ENCODE peak calls at places on chromosome 7, in four cellular contexts. One of them, this sample, is unnamed.

GRCh38 chr7:1455955-1456354 is 3.3 kb downstream of the MICALL2 start:
- DNase-seq in K562: no peak
- DNase-seq in HepG2: no peak
- DNase-seq in IMR-90: no peak
- DNase-seq in this sample: no peak

GRCh38 chr7:66281678-66282593 is 76.8 kb downstream of the TPST1 start:
- DNase-seq in HepG2: peak
- DNase-seq in IMR-90: peak
- DNase-seq in K562: peak
- DNase-seq in this sample: peak

GRCh38 chr7:28729685-28730084 is 228.4 kb downstream of the TRIL start:
- DNase-seq in K562: no peak
- DNase-seq in IMR-90: peak
- DNase-seq in HepG2: no peak
- DNase-seq in this sample: no peak

GRCh38 chr7:135666156-135666555 is 3.8 kb downstream of the STMP1 start:
- DNase-seq in K562: no peak
- DNase-seq in HepG2: peak
- DNase-seq in IMR-90: peak
- DNase-seq in this sample: no peak

GRCh38 chr7:8365499-8366110 is 67.8 kb upstream of the NXPH1 start:
- DNase-seq in K562: peak
- DNase-seq in IMR-90: no peak
- DNase-seq in HepG2: peak
- DNase-seq in this sample: no peak

GRCh38 chr7:148967032-148967372 is 61.3 kb downstream of the PDIA4 start:
- DNase-seq in IMR-90: no peak
- DNase-seq in HepG2: no peak
- DNase-seq in K562: no peak
- DNase-seq in this sample: no peak

GRCh38 chr7:16883918-16884317 is 2.1 kb upstream of the AGR3 start:
- DNase-seq in K562: no peak
- DNase-seq in IMR-90: no peak
- DNase-seq in HepG2: no peak
- DNase-seq in this sample: no peak

GRCh38 chr7:24971333-24972165 is 8.4 kb downstream of the OSBPL3 start:
- DNase-seq in K562: peak
- DNase-seq in IMR-90: peak
- DNase-seq in HepG2: peak
- DNase-seq in this sample: peak

GRCh38 chr7:157467496-157468212 is 130.8 kb downstream of the DNAJB6 start:
- DNase-seq in IMR-90: no peak
- DNase-seq in HepG2: no peak
- DNase-seq in K562: peak
- DNase-seq in this sample: no peak

GRCh38 chr7:14219125-14219524 is 229.7 kb upstream of the ETV1 start:
- DNase-seq in IMR-90: no peak
- DNase-seq in K562: no peak
- DNase-seq in HepG2: no peak
- DNase-seq in this sample: no peak

GRCh38 chr7:38584443-38585210 is 46.5 kb downstream of the AMPH start:
- DNase-seq in IMR-90: peak
- DNase-seq in HepG2: no peak
- DNase-seq in K562: no peak
- DNase-seq in this sample: no peak

GRCh38 chr7:105519353-105519752 is 2.7 kb downstream of the PUS7 start:
- DNase-seq in K562: no peak
- DNase-seq in HepG2: no peak
- DNase-seq in IMR-90: peak
- DNase-seq in this sample: no peak

GRCh38 chr7:67625257-67625713 is 628.7 kb downstream of the TYW1 start:
- DNase-seq in K562: peak
- DNase-seq in HepG2: peak
- DNase-seq in IMR-90: peak
- DNase-seq in this sample: peak

GRCh38 chr7:139479620-139480019 is 3.9 kb downstream of the KLRG2 start:
- DNase-seq in IMR-90: no peak
- DNase-seq in K562: no peak
- DNase-seq in HepG2: no peak
- DNase-seq in this sample: no peak

GRCh38 chr7:47539398-47540052 is 42.4 kb downstream of the TNS3 start:
- DNase-seq in K562: no peak
- DNase-seq in IMR-90: peak
- DNase-seq in HepG2: peak
- DNase-seq in this sample: peak

GRCh38 chr7:139692723-139693122 is 85.1 kb downstream of the HIPK2 start:
- DNase-seq in IMR-90: no peak
- DNase-seq in HepG2: no peak
- DNase-seq in K562: no peak
- DNase-seq in this sample: no peak

GRCh38 chr7:36285276-36285675 is 104.4 kb upstream of the ANLN start:
- DNase-seq in HepG2: no peak
- DNase-seq in K562: no peak
- DNase-seq in IMR-90: no peak
- DNase-seq in this sample: no peak

GRCh38 chr7:155734445-155734809 is 77.8 kb downstream of the SHH start:
- DNase-seq in IMR-90: no peak
- DNase-seq in K562: no peak
- DNase-seq in HepG2: no peak
- DNase-seq in this sample: no peak

GRCh38 chr7:84900215-84900614 is 286.6 kb downstream of the SEMA3D start:
- DNase-seq in IMR-90: no peak
- DNase-seq in HepG2: no peak
- DNase-seq in K562: no peak
- DNase-seq in this sample: no peak

GRCh38 chr7:133742709-133743538 is 384.2 kb upstream of the LRGUK start:
- DNase-seq in K562: peak
- DNase-seq in HepG2: no peak
- DNase-seq in IMR-90: peak
- DNase-seq in this sample: no peak

GRCh38 chr7:111092406-111093160 is 1.7 kb downstream of the LRRN3 start:
- DNase-seq in K562: no peak
- DNase-seq in HepG2: no peak
- DNase-seq in IMR-90: no peak
- DNase-seq in this sample: no peak

GRCh38 chr7:115070311-115070710 is 148.4 kb downstream of the MDFIC start:
- DNase-seq in IMR-90: no peak
- DNase-seq in HepG2: no peak
- DNase-seq in K562: no peak
- DNase-seq in this sample: no peak

GRCh38 chr7:129801882-129802281 is 150.9 kb downstream of the UBE2H start:
- DNase-seq in K562: peak
- DNase-seq in IMR-90: no peak
- DNase-seq in HepG2: no peak
- DNase-seq in this sample: no peak

GRCh38 chr7:54719425-54719824 is 39.6 kb downstream of the SEC61G start:
- DNase-seq in K562: no peak
- DNase-seq in HepG2: no peak
- DNase-seq in IMR-90: no peak
- DNase-seq in this sample: no peak

GRCh38 chr7:36781011-36781738 is 56.9 kb upstream of the AOAH start:
- DNase-seq in HepG2: peak
- DNase-seq in K562: no peak
- DNase-seq in IMR-90: no peak
- DNase-seq in this sample: no peak

GRCh38 chr7:116224492-116225098 is 14.3 kb downstream of the TES start:
- DNase-seq in K562: no peak
- DNase-seq in HepG2: no peak
- DNase-seq in IMR-90: no peak
- DNase-seq in this sample: no peak

GRCh38 chr7:55365103-55365679 is at the start of gene LANCL2:
- DNase-seq in HepG2: no peak
- DNase-seq in IMR-90: peak
- DNase-seq in K562: peak
- DNase-seq in this sample: peak

GRCh38 chr7:50339990-50340500 is 35.5 kb downstream of the IKZF1 start:
- DNase-seq in HepG2: no peak
- DNase-seq in IMR-90: no peak
- DNase-seq in K562: peak
- DNase-seq in this sample: no peak

GRCh38 chr7:154296443-154296842 is 244.2 kb downstream of the DPP6 start:
- DNase-seq in K562: no peak
- DNase-seq in IMR-90: no peak
- DNase-seq in HepG2: no peak
- DNase-seq in this sample: no peak

GRCh38 chr7:150003304-150003810 is 129.6 kb downstream of the ATP6V0E2 start:
- DNase-seq in IMR-90: peak
- DNase-seq in K562: no peak
- DNase-seq in HepG2: no peak
- DNase-seq in this sample: no peak

GRCh38 chr7:65731129-65731528 is 141.7 kb upstream of the VKORC1L1 start:
- DNase-seq in HepG2: no peak
- DNase-seq in IMR-90: no peak
- DNase-seq in K562: no peak
- DNase-seq in this sample: no peak

GRCh38 chr7:73526892-73527821 is 5.1 kb upstream of the BAZ1B start:
- DNase-seq in HepG2: no peak
- DNase-seq in K562: peak
- DNase-seq in IMR-90: no peak
- DNase-seq in this sample: no peak

GRCh38 chr7:94289071-94289470 is 105.6 kb upstream of the COL1A2 start:
- DNase-seq in K562: peak
- DNase-seq in IMR-90: peak
- DNase-seq in HepG2: peak
- DNase-seq in this sample: peak

GRCh38 chr7:130893441-130893894 is 159.5 kb upstream of the KLF14 start:
- DNase-seq in K562: no peak
- DNase-seq in IMR-90: peak
- DNase-seq in HepG2: peak
- DNase-seq in this sample: peak

GRCh38 chr7:151436446-151437162 is 3.3 kb downstream of the CRYGN start:
- DNase-seq in HepG2: no peak
- DNase-seq in K562: no peak
- DNase-seq in IMR-90: peak
- DNase-seq in this sample: no peak

GRCh38 chr7:140358771-140359095 is 39.6 kb downstream of the SLC37A3 start:
- DNase-seq in IMR-90: no peak
- DNase-seq in K562: no peak
- DNase-seq in HepG2: no peak
- DNase-seq in this sample: no peak

GRCh38 chr7:66910789-66911188 is 10.2 kb upstream of the TMEM248 start:
- DNase-seq in IMR-90: no peak
- DNase-seq in K562: no peak
- DNase-seq in HepG2: no peak
- DNase-seq in this sample: no peak

GRCh38 chr7:153193144-153193595 is 433.6 kb downstream of the ACTR3B start:
- DNase-seq in IMR-90: no peak
- DNase-seq in K562: peak
- DNase-seq in HepG2: peak
- DNase-seq in this sample: peak

GRCh38 chr7:29797112-29797944 is 9.0 kb upstream of the WIPF3 start:
- DNase-seq in HepG2: no peak
- DNase-seq in K562: peak
- DNase-seq in IMR-90: no peak
- DNase-seq in this sample: no peak

GRCh38 chr7:29796181-29796580 is 10.1 kb upstream of the WIPF3 start:
- DNase-seq in K562: no peak
- DNase-seq in IMR-90: no peak
- DNase-seq in HepG2: no peak
- DNase-seq in this sample: no peak

GRCh38 chr7:29795696-29796095 is 10.6 kb upstream of the WIPF3 start:
- DNase-seq in IMR-90: no peak
- DNase-seq in K562: peak
- DNase-seq in HepG2: no peak
- DNase-seq in this sample: no peak

GRCh38 chr7:29793507-29793906 is 12.8 kb upstream of the WIPF3 start:
- DNase-seq in IMR-90: no peak
- DNase-seq in K562: peak
- DNase-seq in HepG2: no peak
- DNase-seq in this sample: no peak

GRCh38 chr7:29794959-29795629 is 11.2 kb upstream of the WIPF3 start:
- DNase-seq in K562: no peak
- DNase-seq in IMR-90: no peak
- DNase-seq in HepG2: no peak
- DNase-seq in this sample: no peak
- TF ChIP-seq MAZ in K562: peak
- TF ChIP-seq MAZ in IMR-90: no peak
- TF ChIP-seq MAZ in HepG2: no peak
- TF ChIP-seq MAZ in this sample: no peak

DNA sequence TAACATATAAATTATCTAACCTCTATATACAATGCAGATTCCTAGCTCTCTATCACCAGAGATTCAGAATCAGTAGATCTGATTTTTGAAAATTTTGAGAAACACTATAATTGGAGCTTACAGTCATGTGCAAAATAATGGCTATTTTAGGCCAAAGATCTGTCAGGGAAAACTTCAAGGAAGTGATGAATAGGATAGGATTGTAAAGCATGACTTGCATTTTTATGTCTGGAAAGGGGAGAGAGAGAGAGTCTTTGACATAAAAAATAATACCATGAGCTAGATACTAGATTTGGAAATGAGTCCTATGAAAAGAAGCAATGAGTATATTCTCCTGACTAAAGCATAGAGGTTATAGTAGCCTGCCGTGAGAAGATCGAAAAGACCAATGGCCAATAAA is 181.1 kb downstream of the SDHAF3 start:
- DNase-seq in HepG2: no peak
- DNase-seq in K562: no peak
- DNase-seq in IMR-90: no peak
- DNase-seq in this sample: no peak
- TF ChIP-seq MAZ in HepG2: no peak
- TF ChIP-seq MAZ in K562: no peak
- TF ChIP-seq MAZ in IMR-90: no peak
- TF ChIP-seq MAZ in this sample: no peak

GRCh38 chr7:80313716-80314115 is 179.1 kb downstream of the GNAI1 start:
- DNase-seq in IMR-90: no peak
- DNase-seq in K562: no peak
- DNase-seq in HepG2: no peak
- DNase-seq in this sample: no peak

GRCh38 chr7:80311313-80311712 is 176.7 kb downstream of the GNAI1 start:
- DNase-seq in IMR-90: no peak
- DNase-seq in HepG2: no peak
- DNase-seq in K562: no peak
- DNase-seq in this sample: no peak

GRCh38 chr7:80309971-80310549 is 175.4 kb downstream of the GNAI1 start:
- DNase-seq in IMR-90: no peak
- DNase-seq in HepG2: no peak
- DNase-seq in K562: no peak
- DNase-seq in this sample: no peak

GRCh38 chr7:80313067-80313626 is 178.5 kb downstream of the GNAI1 start:
- DNase-seq in K562: no peak
- DNase-seq in IMR-90: no peak
- DNase-seq in HepG2: no peak
- DNase-seq in this sample: no peak

GRCh38 chr7:80312139-80312661 is 177.6 kb downstream of the GNAI1 start:
- DNase-seq in K562: no peak
- DNase-seq in IMR-90: peak
- DNase-seq in HepG2: peak
- DNase-seq in this sample: peak
- TF ChIP-seq MAZ in K562: no peak
- TF ChIP-seq MAZ in IMR-90: no peak
- TF ChIP-seq MAZ in HepG2: no peak
- TF ChIP-seq MAZ in this sample: no peak

GRCh38 chr7:44283381-44284211 is 41.8 kb downstream of the CAMK2B start:
- DNase-seq in HepG2: no peak
- DNase-seq in K562: no peak
- DNase-seq in IMR-90: no peak
- DNase-seq in this sample: no peak
- TF ChIP-seq MAZ in HepG2: no peak
- TF ChIP-seq MAZ in K562: no peak
- TF ChIP-seq MAZ in IMR-90: no peak
- TF ChIP-seq MAZ in this sample: no peak

This sample was measured in A549.